ENCODE peak calls at places on chromosomes 16 and 17, in four cellular contexts. X is neural progenitor cell; U is activated CD8-positive, alpha-beta memory T cell treated with anti-CD3 and anti-CD28 coated beads for 4 hours; B is left colon. D is an unnamed sample.

GRCh38 chr16:9124908-9125584 is 33.6 kb downstream of the HAPSTR1 start:
- DNase-seq in U (no peak), B (no peak), X (no peak), D (no peak)

GRCh38 chr17:81386646-81387234 is 8.5 kb upstream of the BAHCC1 start:
- DNase-seq in U (no peak), B (no peak), X (peak), D (no peak)

GRCh38 chr17:34712481-34713195 is 133.3 kb downstream of the TMEM132E start:
- DNase-seq in U (no peak), B (no peak), X (no peak), D (no peak)

GRCh38 chr16:88063201-88063773 is 112.1 kb downstream of the BANP start:
- DNase-seq in U (no peak), B (no peak), X (no peak), D (peak)

GRCh38 chr16:74984194-74984669 is 691 bp downstream of the WDR59 start:
- DNase-seq in B (peak), U (no peak), X (no peak), D (no peak)

GRCh38 chr17:11240041-11240801 is 792 bp upstream of the SHISA6 start:
- DNase-seq in B (no peak), X (peak), U (no peak), D (no peak)

GRCh38 chr16:74936902-74937560 is 47.9 kb downstream of the WDR59 start:
- DNase-seq in U (no peak), B (no peak), X (no peak), D (peak)

GRCh38 chr16:74601131-74601871 is 5.6 kb downstream of the GLG1 start:
- DNase-seq in U (no peak), B (peak), X (no peak), D (no peak)

GRCh38 chr16:14202697-14203096 is 131.6 kb downstream of the MRTFB start:
- DNase-seq in B (no peak), X (peak), U (no peak), D (no peak)

GRCh38 chr17:31916496-31917064 is 15.1 kb upstream of the UTP6 start:
- DNase-seq in X (no peak), U (no peak), B (no peak), D (no peak)

GRCh38 chr17:80101946-80102706 is 745 bp downstream of the GAA start:
- DNase-seq in B (no peak), X (peak), U (no peak), D (no peak)

GRCh38 chr17:41610965-41611640 is 1.5 kb downstream of the KRT16 start:
- DNase-seq in U (no peak), X (no peak), B (no peak), D (no peak)

GRCh38 chr17:13337864-13338371 is 263.8 kb downstream of the HS3ST3A1 start:
- DNase-seq in B (no peak), U (no peak), X (peak), D (peak)

GRCh38 chr16:77540656-77541055 is 105.8 kb upstream of the ADAMTS18 start:
- DNase-seq in B (no peak), U (no peak), X (no peak), D (peak)

GRCh38 chr16:48054881-48055601 is 100.8 kb downstream of the ABCC12 start:
- DNase-seq in U (no peak), X (peak), B (peak), D (peak)

GRCh38 chr16:12901597-12902436 is at the start of gene SHISA9:
- DNase-seq in U (no peak), X (peak), B (no peak), D (no peak)

GRCh38 chr17:45168991-45169752 is 7.5 kb downstream of the HEXIM2 start:
- DNase-seq in X (no peak), B (no peak), U (no peak), D (no peak)

GRCh38 chr17:15255713-15256454 is 9.2 kb downstream of the PMP22 start:
- DNase-seq in B (no peak), X (no peak), U (no peak), D (no peak)

GRCh38 chr16:44655-45054 is 8.8 kb downstream of the POLR3K start:
- DNase-seq in X (no peak), B (peak), U (no peak), D (no peak)

GRCh38 chr16:58124601-58124915 is 4.6 kb downstream of the CFAP20 start:
- DNase-seq in B (no peak), U (no peak), X (no peak), D (no peak)

GRCh38 chr17:81289627-81290026 is 5.5 kb downstream of the SLC38A10 start:
- DNase-seq in U (no peak), X (no peak), B (no peak), D (no peak)

GRCh38 chr16:75206749-75207451 is at the start of gene CTRB2:
- DNase-seq in U (no peak), B (no peak), X (no peak), D (no peak)

GRCh38 chr16:48082516-48082915 is 73.3 kb downstream of the ABCC12 start:
- DNase-seq in B (no peak), U (no peak), X (no peak), D (peak)

GRCh38 chr16:85057948-85058347 is 30.4 kb downstream of the KIAA0513 start:
- DNase-seq in U (no peak), X (no peak), B (no peak), D (no peak)

D was measured in GM04504.